ENCODE peak calls at places on chromosomes 13 and 19, in four cellular contexts. One of them, this sample, is unnamed.

GRCh38 chr19:2888739-2889224 is 11.9 kb upstream of the ZNF57 start:
- DNase-seq in GM23338: peak
- DNase-seq in OCI-LY7: peak
- DNase-seq in hepatocyte: no peak
- DNase-seq in this sample: no peak

GRCh38 chr19:480016-480855 is 16.1 kb upstream of the MADCAM1 start:
- DNase-seq in GM23338: peak
- DNase-seq in OCI-LY7: no peak
- DNase-seq in hepatocyte: peak
- DNase-seq in this sample: peak

GRCh38 chr19:57656346-57656745 is 12.4 kb upstream of the ZSCAN4 start:
- DNase-seq in GM23338: no peak
- DNase-seq in OCI-LY7: no peak
- DNase-seq in hepatocyte: no peak
- DNase-seq in this sample: peak

GRCh38 chr13:106122234-106122633 is 413.2 kb downstream of the EFNB2 start:
- DNase-seq in GM23338: no peak
- DNase-seq in OCI-LY7: no peak
- DNase-seq in hepatocyte: no peak
- DNase-seq in this sample: no peak

GRCh38 chr19:19171821-19172532 is 1.9 kb upstream of the MEF2B start:
- DNase-seq in GM23338: peak
- DNase-seq in OCI-LY7: peak
- DNase-seq in hepatocyte: peak
- DNase-seq in this sample: no peak

GRCh38 chr19:15195381-15195964 is 5.3 kb downstream of the NOTCH3 start:
- DNase-seq in GM23338: peak
- DNase-seq in OCI-LY7: no peak
- DNase-seq in hepatocyte: peak
- DNase-seq in this sample: peak

GRCh38 chr13:100235311-100235901 is 146.5 kb downstream of the PCCA start:
- DNase-seq in GM23338: peak
- DNase-seq in OCI-LY7: peak
- DNase-seq in hepatocyte: peak
- DNase-seq in this sample: peak

GRCh38 chr13:36966404-36966803 is 32.7 kb downstream of the ALG5 start:
- DNase-seq in GM23338: no peak
- DNase-seq in OCI-LY7: no peak
- DNase-seq in hepatocyte: no peak
- DNase-seq in this sample: no peak

GRCh38 chr13:33383724-33384577 is 98.4 kb upstream of the STARD13 start:
- DNase-seq in GM23338: no peak
- DNase-seq in OCI-LY7: no peak
- DNase-seq in hepatocyte: no peak
- DNase-seq in this sample: no peak

GRCh38 chr19:10797541-10798256 is 38.3 kb downstream of the TMED1 start:
- DNase-seq in GM23338: no peak
- DNase-seq in OCI-LY7: no peak
- DNase-seq in hepatocyte: no peak
- DNase-seq in this sample: no peak

GRCh38 chr13:93345061-93345460 is 118.5 kb downstream of the GPC6 start:
- DNase-seq in GM23338: no peak
- DNase-seq in OCI-LY7: no peak
- DNase-seq in hepatocyte: no peak
- DNase-seq in this sample: no peak

GRCh38 chr13:36801035-36801434 is 18.0 kb upstream of the RFXAP start:
- DNase-seq in GM23338: no peak
- DNase-seq in OCI-LY7: no peak
- DNase-seq in hepatocyte: no peak
- DNase-seq in this sample: peak

GRCh38 chr19:30074741-30075460 is 132.9 kb downstream of the URI1 start:
- DNase-seq in GM23338: no peak
- DNase-seq in OCI-LY7: no peak
- DNase-seq in hepatocyte: no peak
- DNase-seq in this sample: no peak

GRCh38 chr19:35213678-35214632 is 14.6 kb downstream of the FAM187B start:
- DNase-seq in GM23338: no peak
- DNase-seq in OCI-LY7: peak
- DNase-seq in hepatocyte: peak
- DNase-seq in this sample: peak

GRCh38 chr19:4197625-4198466 is 15.4 kb downstream of the ANKRD24 start:
- DNase-seq in GM23338: peak
- DNase-seq in OCI-LY7: no peak
- DNase-seq in hepatocyte: no peak
- DNase-seq in this sample: no peak

GRCh38 chr13:84137292-84137691 is 255.0 kb upstream of the SLITRK1 start:
- DNase-seq in GM23338: no peak
- DNase-seq in OCI-LY7: no peak
- DNase-seq in hepatocyte: no peak
- DNase-seq in this sample: no peak

GRCh38 chr13:59303433-59303832 is 860.3 kb downstream of the DIAPH3 start:
- DNase-seq in GM23338: no peak
- DNase-seq in OCI-LY7: no peak
- DNase-seq in hepatocyte: no peak
- DNase-seq in this sample: no peak

GRCh38 chr13:94987081-94987480 is 274.7 kb upstream of the SOX21 start:
- DNase-seq in GM23338: no peak
- DNase-seq in OCI-LY7: no peak
- DNase-seq in hepatocyte: no peak
- DNase-seq in this sample: no peak

GRCh38 chr19:39324242-39324842 is 3.7 kb upstream of the LRFN1 start:
- DNase-seq in GM23338: no peak
- DNase-seq in OCI-LY7: no peak
- DNase-seq in hepatocyte: no peak
- DNase-seq in this sample: peak

GRCh38 chr13:32267836-32268439 is 47.2 kb downstream of the ZAR1L start:
- DNase-seq in GM23338: peak
- DNase-seq in OCI-LY7: peak
- DNase-seq in hepatocyte: peak
- DNase-seq in this sample: peak

GRCh38 chr13:45231722-45232121 is 30.9 kb upstream of the KCTD4 start:
- DNase-seq in GM23338: no peak
- DNase-seq in OCI-LY7: no peak
- DNase-seq in hepatocyte: no peak
- DNase-seq in this sample: no peak

GRCh38 chr13:73803997-73804396 is 330.2 kb downstream of the KLF12 start:
- DNase-seq in GM23338: no peak
- DNase-seq in OCI-LY7: no peak
- DNase-seq in hepatocyte: no peak
- DNase-seq in this sample: peak

GRCh38 chr19:10086904-10087256 is 763 bp downstream of the SHFL start:
- DNase-seq in GM23338: no peak
- DNase-seq in OCI-LY7: no peak
- DNase-seq in hepatocyte: no peak
- DNase-seq in this sample: no peak

GRCh38 chr19:33796164-33797100 is at the start of gene KCTD15:
- DNase-seq in GM23338: peak
- DNase-seq in OCI-LY7: peak
- DNase-seq in hepatocyte: peak
- DNase-seq in this sample: peak

GRCh38 chr19:56087647-56088346 is 33.3 kb downstream of the ZNF787 start:
- DNase-seq in GM23338: peak
- DNase-seq in OCI-LY7: no peak
- DNase-seq in hepatocyte: no peak
- DNase-seq in this sample: no peak

GRCh38 chr19:4910594-4911273 is 1.4 kb downstream of the UHRF1 start:
- DNase-seq in GM23338: no peak
- DNase-seq in OCI-LY7: peak
- DNase-seq in hepatocyte: no peak
- DNase-seq in this sample: peak

GRCh38 chr13:114151565-114152284 is 19.3 kb upstream of the RASA3 start:
- DNase-seq in GM23338: no peak
- DNase-seq in OCI-LY7: no peak
- DNase-seq in hepatocyte: no peak
- DNase-seq in this sample: peak

DNA sequence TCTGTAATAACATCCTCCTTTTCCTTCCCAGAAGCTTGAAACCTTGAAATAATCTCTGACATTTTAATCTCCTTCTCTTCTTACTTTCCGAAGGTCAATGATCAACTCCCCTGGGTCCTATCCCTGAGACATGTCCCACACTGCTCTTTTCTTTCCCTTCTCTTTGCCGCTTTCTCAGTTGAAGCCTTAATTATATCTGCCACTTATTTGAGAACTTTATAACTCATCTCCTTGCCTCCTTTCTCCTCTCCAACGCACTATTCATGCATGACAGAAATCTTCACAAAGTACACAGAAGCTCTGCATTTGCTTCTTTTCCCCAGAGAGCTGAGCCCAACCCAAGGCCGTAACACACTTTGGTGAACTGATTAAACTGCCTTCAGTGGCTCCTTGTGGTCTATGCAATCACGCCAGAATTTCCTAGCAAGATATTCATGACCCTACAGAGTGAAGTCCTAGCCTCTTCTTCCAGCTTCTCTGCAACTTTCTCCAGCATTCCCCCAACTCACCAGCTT is 9.2 kb upstream of the WASF3 start:
- DNase-seq in GM23338: no peak
- DNase-seq in OCI-LY7: no peak
- DNase-seq in hepatocyte: no peak
- DNase-seq in this sample: no peak
- TF ChIP-seq EZH2phosphoT487 in GM23338: no peak
- TF ChIP-seq EZH2phosphoT487 in OCI-LY7: no peak
- TF ChIP-seq EZH2phosphoT487 in hepatocyte: no peak
- TF ChIP-seq EZH2phosphoT487 in this sample: no peak

GRCh38 chr13:109243311-109243951 is 543.0 kb downstream of the IRS2 start:
- DNase-seq in GM23338: peak
- DNase-seq in OCI-LY7: no peak
- DNase-seq in hepatocyte: peak
- DNase-seq in this sample: peak
- TF ChIP-seq EZH2phosphoT487 in GM23338: no peak
- TF ChIP-seq EZH2phosphoT487 in OCI-LY7: no peak
- TF ChIP-seq EZH2phosphoT487 in hepatocyte: no peak
- TF ChIP-seq EZH2phosphoT487 in this sample: no peak

GRCh38 chr13:75705908-75706307 is 69.8 kb downstream of the LMO7 start:
- DNase-seq in GM23338: no peak
- DNase-seq in OCI-LY7: no peak
- DNase-seq in hepatocyte: no peak
- DNase-seq in this sample: no peak

GRCh38 chr13:75705395-75705794 is 69.3 kb downstream of the LMO7 start:
- DNase-seq in GM23338: no peak
- DNase-seq in OCI-LY7: no peak
- DNase-seq in hepatocyte: no peak
- DNase-seq in this sample: peak

GRCh38 chr13:75703768-75704167 is 67.6 kb downstream of the LMO7 start:
- DNase-seq in GM23338: no peak
- DNase-seq in OCI-LY7: no peak
- DNase-seq in hepatocyte: no peak
- DNase-seq in this sample: no peak

GRCh38 chr13:75704194-75704941 is 68.2 kb downstream of the LMO7 start:
- DNase-seq in GM23338: no peak
- DNase-seq in OCI-LY7: no peak
- DNase-seq in hepatocyte: no peak
- DNase-seq in this sample: peak

GRCh38 chr13:75704942-75705320 is 68.8 kb downstream of the LMO7 start:
- DNase-seq in GM23338: peak
- DNase-seq in OCI-LY7: no peak
- DNase-seq in hepatocyte: no peak
- DNase-seq in this sample: peak
- TF ChIP-seq EZH2phosphoT487 in GM23338: no peak
- TF ChIP-seq EZH2phosphoT487 in OCI-LY7: no peak
- TF ChIP-seq EZH2phosphoT487 in hepatocyte: no peak
- TF ChIP-seq EZH2phosphoT487 in this sample: no peak

DNA sequence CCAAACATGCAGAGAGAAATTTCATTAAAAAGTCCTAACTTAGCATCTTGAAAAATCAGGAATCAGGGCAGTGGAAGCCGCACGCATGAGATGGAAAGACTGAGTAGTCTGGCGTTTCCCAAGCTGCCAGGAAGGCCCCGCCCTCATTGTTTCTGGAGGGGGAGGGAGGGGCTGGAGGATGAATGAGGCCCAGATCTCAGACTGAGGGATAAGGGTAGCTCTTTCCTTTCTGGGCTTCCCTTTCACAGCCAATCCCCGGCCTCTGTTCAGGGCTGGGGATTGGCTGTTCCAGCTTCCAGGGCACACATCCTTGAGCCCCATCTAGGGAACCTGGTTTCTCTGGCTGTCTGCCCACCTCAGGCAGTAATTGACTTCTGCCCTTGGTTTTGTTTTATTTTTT is 7.3 kb downstream of the C19orf53 start:
- DNase-seq in GM23338: peak
- DNase-seq in OCI-LY7: no peak
- DNase-seq in hepatocyte: peak
- DNase-seq in this sample: peak
- TF ChIP-seq EZH2phosphoT487 in GM23338: no peak
- TF ChIP-seq EZH2phosphoT487 in OCI-LY7: no peak
- TF ChIP-seq EZH2phosphoT487 in hepatocyte: no peak
- TF ChIP-seq EZH2phosphoT487 in this sample: no peak

GRCh38 chr19:50341091-50341564 is 12.0 kb upstream of the KCNC3 start:
- DNase-seq in GM23338: no peak
- DNase-seq in OCI-LY7: peak
- DNase-seq in hepatocyte: no peak
- DNase-seq in this sample: no peak

GRCh38 chr19:50349277-50350057 is 16.0 kb downstream of the NAPSA start:
- DNase-seq in GM23338: peak
- DNase-seq in OCI-LY7: peak
- DNase-seq in hepatocyte: no peak
- DNase-seq in this sample: no peak

GRCh38 chr19:50344661-50345318 is 15.6 kb upstream of the KCNC3 start:
- DNase-seq in GM23338: no peak
- DNase-seq in OCI-LY7: peak
- DNase-seq in hepatocyte: no peak
- DNase-seq in this sample: no peak
- TF ChIP-seq EZH2phosphoT487 in GM23338: no peak
- TF ChIP-seq EZH2phosphoT487 in OCI-LY7: no peak
- TF ChIP-seq EZH2phosphoT487 in hepatocyte: no peak
- TF ChIP-seq EZH2phosphoT487 in this sample: no peak

GRCh38 chr13:80753951-80754350 is 413.0 kb upstream of the SPRY2 start:
- DNase-seq in GM23338: no peak
- DNase-seq in OCI-LY7: no peak
- DNase-seq in hepatocyte: peak
- DNase-seq in this sample: no peak
- TF ChIP-seq EZH2phosphoT487 in GM23338: no peak
- TF ChIP-seq EZH2phosphoT487 in OCI-LY7: no peak
- TF ChIP-seq EZH2phosphoT487 in hepatocyte: no peak
- TF ChIP-seq EZH2phosphoT487 in this sample: no peak

GRCh38 chr13:51614350-51614786 is 30.1 kb downstream of the WDFY2 start:
- DNase-seq in GM23338: no peak
- DNase-seq in OCI-LY7: peak
- DNase-seq in hepatocyte: no peak
- DNase-seq in this sample: no peak
- TF ChIP-seq EZH2phosphoT487 in GM23338: no peak
- TF ChIP-seq EZH2phosphoT487 in OCI-LY7: no peak
- TF ChIP-seq EZH2phosphoT487 in hepatocyte: no peak
- TF ChIP-seq EZH2phosphoT487 in this sample: no peak

GRCh38 chr13:28147489-28147888 is 9.1 kb downstream of the PAN3 start:
- DNase-seq in GM23338: no peak
- DNase-seq in OCI-LY7: no peak
- DNase-seq in hepatocyte: no peak
- DNase-seq in this sample: peak
- TF ChIP-seq EZH2phosphoT487 in GM23338: no peak
- TF ChIP-seq EZH2phosphoT487 in OCI-LY7: no peak
- TF ChIP-seq EZH2phosphoT487 in hepatocyte: no peak
- TF ChIP-seq EZH2phosphoT487 in this sample: no peak

This sample was measured in PC-3.